ENCODE peak calls at places on chromosomes 5 and 9, in seven cellular contexts. M is bronchial epithelial cell, N is HepG2, L is transverse colon, X is GM12865, H is cardiac fibroblast, U is prostate gland. O is an unnamed sample.

GRCh38 chr5:177403194-177403825 is 2.8 kb upstream of the PFN3 start:
- DNase-seq in M (peak), N (no peak), L (peak), X (peak), H (no peak), U (no peak), O (peak)

GRCh38 chr5:88804444-88804843 is 78.5 kb downstream of the MEF2C start:
- DNase-seq in M (no peak), N (no peak), L (no peak), X (no peak), H (no peak), U (no peak), O (no peak)

GRCh38 chr5:167049043-167049663 is 1242.3 kb upstream of the WWC1 start:
- DNase-seq in M (peak), N (peak), L (peak), X (peak), H (peak), U (peak), O (peak)

GRCh38 chr5:152568101-152568500 is 163.0 kb upstream of the NMUR2 start:
- DNase-seq in M (no peak), N (no peak), L (no peak), X (no peak), H (no peak), U (no peak), O (no peak)

GRCh38 chr5:74851684-74852353 is 14.4 kb downstream of the FAM169A start:
- DNase-seq in M (peak), N (no peak), L (no peak), X (no peak), H (peak), U (no peak), O (peak)

GRCh38 chr5:157808043-157808442 is 50.9 kb downstream of the CLINT1 start:
- DNase-seq in M (no peak), N (no peak), L (no peak), X (no peak), H (no peak), U (no peak), O (no peak)

GRCh38 chr5:112257961-112258360 is 161.1 kb downstream of the EPB41L4A start:
- DNase-seq in M (no peak), N (no peak), L (no peak), X (no peak), H (no peak), U (no peak), O (no peak)

GRCh38 chr5:82666312-82666711 is 388.2 kb upstream of the RPS23 start:
- DNase-seq in M (no peak), N (no peak), L (no peak), X (no peak), H (no peak), U (no peak), O (no peak)

GRCh38 chr5:131589510-131590348 is 45.3 kb downstream of the RAPGEF6 start:
- DNase-seq in M (peak), N (peak), L (peak), X (peak), H (peak), U (no peak), O (peak)

GRCh38 chr5:135141303-135142268 is 107.6 kb upstream of the PITX1 start:
- DNase-seq in M (peak), N (peak), L (no peak), X (no peak), H (no peak), U (no peak), O (no peak)

GRCh38 chr9:70954126-70954525 is 167.3 kb downstream of the TRPM3 start:
- DNase-seq in M (peak), N (no peak), L (no peak), X (no peak), H (peak), U (no peak), O (no peak)

GRCh38 chr9:90999425-91000397 is 198.1 kb downstream of the SYK start:
- DNase-seq in M (peak), N (no peak), L (no peak), X (no peak), H (no peak), U (peak), O (no peak)
- TF ChIP-seq CTCF in M (no peak), N (no peak), L (no peak), X (no peak), H (no peak), U (no peak), O (no peak)

GRCh38 chr5:124906339-124907097 is 160.1 kb upstream of the ZNF608 start:
- DNase-seq in M (peak), N (peak), L (peak), X (no peak), H (peak), U (peak), O (no peak)
- TF ChIP-seq CTCF in M (no peak), N (no peak), L (no peak), X (no peak), H (peak), U (no peak), O (no peak)

GRCh38 chr5:136420168-136420916 is 55.0 kb upstream of the TRPC7 start:
- DNase-seq in M (no peak), N (no peak), L (no peak), X (no peak), H (no peak), U (no peak), O (no peak)

GRCh38 chr5:136427421-136427820 is 62.1 kb upstream of the TRPC7 start:
- DNase-seq in M (no peak), N (no peak), L (no peak), X (no peak), H (no peak), U (no peak), O (no peak)

GRCh38 chr5:136425914-136426313 is 60.6 kb upstream of the TRPC7 start:
- DNase-seq in M (no peak), N (no peak), L (no peak), X (no peak), H (no peak), U (no peak), O (no peak)

GRCh38 chr5:136424835-136425694 is 59.7 kb upstream of the TRPC7 start:
- DNase-seq in M (peak), N (peak), L (peak), X (peak), H (peak), U (peak), O (peak)
- TF ChIP-seq CTCF in M (peak), N (peak), L (peak), X (peak), H (peak), U (peak), O (peak)

DNA sequence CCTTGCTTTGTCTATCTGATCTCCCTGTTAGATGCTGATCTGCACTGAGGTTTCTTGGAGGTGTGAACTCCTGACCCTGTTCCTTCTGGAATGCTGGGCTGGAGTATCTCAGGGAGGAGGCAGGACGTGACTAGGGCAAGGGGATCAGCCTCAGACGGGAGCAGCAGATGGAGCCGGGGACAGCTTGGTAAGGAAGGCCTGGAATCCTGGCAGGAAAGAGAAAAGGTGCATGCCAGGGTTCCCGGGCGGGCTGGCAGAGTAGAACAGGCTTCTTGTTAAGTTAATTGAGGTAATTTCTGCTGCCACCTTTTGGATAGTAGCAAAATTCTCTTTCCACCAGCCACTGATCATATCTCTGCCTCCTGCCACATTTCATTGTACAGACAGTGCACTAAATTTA is 180.9 kb downstream of the ZNF462 start:
- DNase-seq in M (no peak), N (no peak), L (no peak), X (no peak), H (no peak), U (no peak), O (no peak)
- TF ChIP-seq CTCF in M (no peak), N (no peak), L (no peak), X (no peak), H (no peak), U (no peak), O (no peak)

GRCh38 chr9:99012957-99013512 is 69.3 kb downstream of the COL15A1 start:
- DNase-seq in M (no peak), N (no peak), L (no peak), X (peak), H (peak), U (no peak), O (no peak)
- TF ChIP-seq CTCF in M (no peak), N (no peak), L (peak), X (peak), H (peak), U (no peak), O (no peak)

GRCh38 chr5:149262315-149262714 is 9.3 kb upstream of the AFAP1L1 start:
- DNase-seq in M (peak), N (no peak), L (no peak), X (no peak), H (no peak), U (no peak), O (no peak)

GRCh38 chr5:149267241-149267973 is 4.3 kb upstream of the AFAP1L1 start:
- DNase-seq in M (peak), N (no peak), L (no peak), X (no peak), H (no peak), U (no peak), O (no peak)

GRCh38 chr5:149265559-149265958 is 6.1 kb upstream of the AFAP1L1 start:
- DNase-seq in M (peak), N (no peak), L (no peak), X (no peak), H (peak), U (no peak), O (no peak)

GRCh38 chr5:149261246-149261645 is 10.4 kb upstream of the AFAP1L1 start:
- DNase-seq in M (no peak), N (no peak), L (no peak), X (no peak), H (no peak), U (no peak), O (no peak)

GRCh38 chr5:149264432-149265069 is 7.1 kb upstream of the AFAP1L1 start:
- DNase-seq in M (peak), N (peak), L (peak), X (peak), H (no peak), U (peak), O (peak)
- TF ChIP-seq CTCF in M (peak), N (peak), L (peak), X (peak), H (peak), U (peak), O (peak)

DNA sequence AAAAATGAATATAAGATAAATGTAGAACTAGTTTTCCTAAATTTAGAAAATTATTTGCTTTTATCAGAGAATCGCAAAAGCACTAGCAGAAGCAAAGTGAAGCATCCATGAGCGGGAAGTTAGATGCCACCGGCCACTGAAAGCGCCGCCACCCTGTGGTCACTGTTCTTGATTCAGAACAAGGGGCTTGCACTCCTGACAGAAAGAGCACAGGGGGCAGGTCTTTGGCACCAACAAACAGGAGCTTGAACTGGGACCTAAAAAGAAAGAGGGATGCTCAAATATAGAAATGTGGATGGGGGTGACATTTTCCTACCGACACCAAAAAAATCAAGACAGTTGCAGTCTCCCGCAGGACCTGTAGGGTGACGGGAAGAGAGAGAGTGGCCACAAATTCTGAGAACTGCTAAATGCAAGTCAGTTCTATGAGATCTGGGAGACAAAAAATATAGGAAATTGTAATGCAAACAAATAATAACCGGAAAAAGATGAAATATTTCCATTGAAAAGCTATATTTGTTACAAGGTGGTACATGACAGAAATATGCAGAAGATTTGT is 144.3 kb downstream of the CDH12 start:
- DNase-seq in M (no peak), N (no peak), L (no peak), X (no peak), H (no peak), U (no peak), O (no peak)
- TF ChIP-seq CTCF in M (no peak), N (no peak), L (no peak), X (no peak), H (no peak), U (no peak), O (no peak)

GRCh38 chr9:129885670-129886106 is 50.4 kb downstream of the USP20 start:
- DNase-seq in M (peak), N (peak), L (peak), X (peak), H (peak), U (peak), O (peak)

GRCh38 chr9:129881547-129882324 is 46.5 kb downstream of the USP20 start:
- DNase-seq in M (no peak), N (no peak), L (no peak), X (no peak), H (no peak), U (no peak), O (no peak)

GRCh38 chr9:129885018-129885669 is 49.9 kb downstream of the USP20 start:
- DNase-seq in M (no peak), N (peak), L (peak), X (peak), H (no peak), U (no peak), O (no peak)

GRCh38 chr9:129886226-129887174 is 51.2 kb downstream of the USP20 start:
- DNase-seq in M (no peak), N (no peak), L (peak), X (peak), H (peak), U (no peak), O (no peak)

GRCh38 chr9:129884220-129885017 is 49.2 kb downstream of the USP20 start:
- DNase-seq in M (peak), N (peak), L (peak), X (peak), H (peak), U (peak), O (peak)
- TF ChIP-seq CTCF in M (no peak), N (no peak), L (no peak), X (no peak), H (no peak), U (no peak), O (no peak)

DNA sequence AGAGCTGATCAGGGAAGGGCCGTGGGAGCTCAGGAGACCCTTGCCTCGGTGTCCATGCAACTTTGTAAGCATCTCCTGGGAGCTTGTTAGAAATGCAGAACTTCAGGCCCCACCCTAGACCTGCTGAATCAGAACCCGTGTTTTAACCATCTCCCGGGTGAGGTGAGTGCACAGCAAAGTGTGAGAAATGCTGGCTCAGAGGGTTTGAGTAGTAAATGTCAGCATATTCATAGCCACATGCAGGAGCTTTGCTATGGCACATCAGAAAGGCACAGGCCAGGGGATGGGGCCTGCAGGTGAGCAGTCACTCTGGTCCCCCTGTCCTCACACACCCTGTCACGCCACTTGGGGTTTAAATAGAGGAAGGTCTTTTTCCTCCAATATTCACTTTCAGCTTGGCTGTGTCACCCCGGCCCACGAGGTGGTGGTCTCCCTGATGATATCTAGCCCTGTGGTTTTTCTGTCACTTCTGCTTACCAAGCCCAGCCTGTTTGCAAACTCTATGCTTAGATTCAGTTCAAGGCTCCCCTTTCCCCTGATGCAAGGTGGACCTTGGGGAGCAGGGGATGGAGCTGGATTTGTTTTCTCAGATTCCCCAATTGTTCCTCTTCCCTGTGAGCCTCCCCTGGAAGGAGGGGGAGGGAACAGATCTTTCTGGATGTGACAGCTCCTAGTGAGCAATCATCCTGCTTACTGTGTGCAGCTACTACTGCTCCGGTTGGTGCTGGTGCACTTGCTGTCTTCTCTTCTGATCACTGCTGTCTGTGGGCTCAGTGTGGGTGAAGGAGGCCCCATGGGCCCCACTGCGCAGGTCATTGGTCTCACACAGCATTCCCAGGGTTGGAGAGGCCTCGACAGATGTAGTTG is 51.8 kb upstream of the TGFBR1 start:
- DNase-seq in M (no peak), N (no peak), L (no peak), X (no peak), H (no peak), U (no peak), O (no peak)
- TF ChIP-seq CTCF in M (no peak), N (no peak), L (no peak), X (no peak), H (no peak), U (no peak), O (no peak)

DNA sequence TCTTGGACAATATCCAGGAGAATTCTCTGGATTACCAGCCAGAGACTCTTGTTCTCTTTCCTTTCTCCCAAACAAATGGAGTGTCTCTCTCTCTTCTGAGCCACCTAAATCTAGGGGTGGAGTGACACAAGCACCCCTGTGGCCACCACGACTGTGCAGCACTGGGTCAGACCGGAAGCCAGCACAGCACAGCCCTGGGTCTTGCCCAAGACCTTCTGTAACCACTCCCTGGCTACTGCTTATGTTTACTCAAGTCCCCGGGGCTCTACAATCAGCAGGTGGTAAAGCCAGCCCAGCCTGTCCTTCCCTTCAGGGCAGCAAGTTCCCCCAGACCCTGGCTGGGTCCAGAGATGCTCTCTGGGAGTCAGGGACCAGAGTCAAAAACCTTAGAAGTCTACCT is 110.0 kb upstream of the TUT7 start:
- DNase-seq in M (no peak), N (no peak), L (no peak), X (peak), H (no peak), U (no peak), O (no peak)
- TF ChIP-seq CTCF in M (no peak), N (no peak), L (no peak), X (no peak), H (no peak), U (no peak), O (no peak)

O was measured in GM20000.